ENCODE peak calls at places on chromosomes 4 and X, in five cellular contexts. C, N, M, O and U are unnamed samples. For H3K4me1, the result is how much of the 10 kb centered on the place peaks cover.

GRCh38 chr4:68129793-68130192 is at the start of gene TMPRSS11F:
- DNase-seq in C (no peak), N (no peak), M (no peak), O (no peak), U (peak)

GRCh38 chr4:100631281-100631968 is 113.6 kb upstream of the EMCN start:
- DNase-seq in C (no peak), N (no peak), M (no peak), O (no peak), U (no peak)

GRCh38 chr4:154406022-154406835 is 85.4 kb downstream of the DCHS2 start:
- DNase-seq in C (no peak), N (no peak), M (no peak), O (no peak), U (no peak)

GRCh38 chr4:23888421-23889319 is 1.2 kb downstream of the PPARGC1A start:
- DNase-seq in C (peak), N (no peak), M (no peak), O (no peak), U (peak)

GRCh38 chrX:15567886-15568616 is 32.7 kb downstream of the ACE2 start:
- DNase-seq in C (no peak), N (no peak), M (no peak), O (no peak), U (no peak)

GRCh38 chrX:150236304-150236703 is 126.8 kb upstream of the MAMLD1 start:
- DNase-seq in C (no peak), N (no peak), M (no peak), O (no peak), U (no peak)

GRCh38 chr4:145427991-145428390 is 53.7 kb upstream of the SMAD1 start:
- DNase-seq in C (no peak), N (no peak), M (no peak), O (no peak), U (no peak)

GRCh38 chrX:136210806-136211205 is 40.4 kb downstream of the MAP7D3 start:
- DNase-seq in C (no peak), N (no peak), M (no peak), O (no peak), U (no peak)

GRCh38 chr4:3375688-3376087 is 66.1 kb upstream of the HGFAC start:
- DNase-seq in C (peak), N (no peak), M (no peak), O (no peak), U (no peak)

GRCh38 chrX:5650904-5651303 is 577.8 kb downstream of the NLGN4X start:
- DNase-seq in C (no peak), N (peak), M (no peak), O (no peak), U (no peak)

GRCh38 chrX:15738686-15739016 is 581 bp downstream of the CA5B start:
- DNase-seq in C (no peak), N (no peak), M (no peak), O (no peak), U (no peak)

GRCh38 chr4:2042207-2042946 is 16.8 kb upstream of the NAT8L start:
- DNase-seq in C (peak), N (peak), M (no peak), O (no peak), U (peak)

GRCh38 chr4:185341841-185342240 is 53.9 kb downstream of the LRP2BP start:
- DNase-seq in C (no peak), N (no peak), M (no peak), O (no peak), U (no peak)

GRCh38 chr4:19381068-19381467 is 870.6 kb upstream of the SLIT2 start:
- DNase-seq in C (peak), N (no peak), M (no peak), O (no peak), U (no peak)

GRCh38 chrX:39846460-39846859 is 251.3 kb downstream of the BCOR start:
- DNase-seq in C (no peak), N (no peak), M (no peak), O (no peak), U (no peak)

GRCh38 chr4:2413821-2414610 is 4.4 kb downstream of the ZFYVE28 start:
- DNase-seq in C (peak), N (peak), M (no peak), O (no peak), U (no peak)

GRCh38 chr4:20408596-20408995 is 156.9 kb downstream of the SLIT2 start:
- DNase-seq in C (no peak), N (no peak), M (no peak), O (no peak), U (no peak)

GRCh38 chr4:7021930-7022658 is 21.1 kb upstream of the TADA2B start:
- DNase-seq in C (peak), N (no peak), M (no peak), O (no peak), U (peak)

GRCh38 chrX:71253253-71254091 is 468 bp downstream of the ZMYM3 start:
- DNase-seq in C (peak), N (peak), M (peak), O (no peak), U (no peak)

GRCh38 chrX:78650906-78651437 is 8.2 kb downstream of the RTL3 start:
- DNase-seq in C (peak), N (no peak), M (no peak), O (no peak), U (no peak)

GRCh38 chr4:54165438-54165837 is 63.7 kb upstream of the PDGFRA start:
- DNase-seq in C (peak), N (no peak), M (no peak), O (no peak), U (peak)

GRCh38 chr4:25441519-25442117 is 64.6 kb downstream of the ANAPC4 start:
- DNase-seq in C (peak), N (peak), M (peak), O (no peak), U (peak)

GRCh38 chr4:3784469-3785291 is 18.5 kb downstream of the ADRA2C start:
- DNase-seq in C (no peak), N (no peak), M (no peak), O (no peak), U (no peak)

GRCh38 chr4:184808719-184809062 is 17.1 kb downstream of the ACSL1 start:
- DNase-seq in C (peak), N (no peak), M (no peak), O (no peak), U (no peak)

GRCh38 chrX:3951859-3952258 is 238.4 kb upstream of the PRKX start:
- DNase-seq in C (no peak), N (no peak), M (no peak), O (no peak), U (no peak)

GRCh38 chr4:158670975-158671664 is 567 bp downstream of the C4orf46 start:
- DNase-seq in C (peak), N (peak), M (peak), O (no peak), U (peak)

GRCh38 chr4:23878912-23879732 is 10.7 kb downstream of the PPARGC1A start:
- DNase-seq in C (peak), N (no peak), M (no peak), O (no peak), U (peak)

GRCh38 chr4:113483131-113483530 is 278.4 kb downstream of the CAMK2D start:
- DNase-seq in C (no peak), N (no peak), M (no peak), O (no peak), U (no peak)

GRCh38 chr4:114041117-114041475 is 61.6 kb upstream of the ARSJ start:
- DNase-seq in C (no peak), N (no peak), M (no peak), O (no peak), U (peak)

GRCh38 chr4:80197601-80198444 is 520 bp downstream of the PRDM8 start:
- DNase-seq in C (peak), N (peak), M (no peak), O (no peak), U (peak)

GRCh38 chr4:137677851-137678250 is 145.6 kb upstream of the PCDH18 start:
- DNase-seq in C (peak), N (no peak), M (no peak), O (no peak), U (no peak)

GRCh38 chr4:13640149-13640671 is 12.7 kb upstream of the BOD1L1 start:
- DNase-seq in C (peak), N (peak), M (no peak), O (peak), U (no peak)

GRCh38 chrX:16552546-16552945 is 97.4 kb upstream of the S100G start:
- DNase-seq in C (no peak), N (no peak), M (no peak), O (no peak), U (peak)

GRCh38 chr4:6747690-6748068 is 31.7 kb downstream of the BLOC1S4 start:
- DNase-seq in C (no peak), N (no peak), M (no peak), O (no peak), U (no peak)

GRCh38 chrX:56975611-56976010 is 19.7 kb downstream of the SPIN3 start:
- DNase-seq in C (no peak), N (no peak), M (no peak), O (no peak), U (no peak)

GRCh38 chr4:122914292-122914904 is 8.0 kb downstream of the NUDT6 start:
- DNase-seq in C (no peak), N (no peak), M (no peak), O (no peak), U (peak)

GRCh38 chr4:76388160-76388908 is 32.6 kb downstream of the CCDC158 start:
- DNase-seq in C (no peak), N (no peak), M (no peak), O (no peak), U (peak)

GRCh38 chr4:4432341-4433125 is 45.6 kb downstream of the NSG1 start:
- DNase-seq in C (no peak), N (no peak), M (no peak), O (no peak), U (no peak)

GRCh38 chr4:123102897-123103489 is 180.6 kb upstream of the NUDT6 start:
- DNase-seq in C (peak), N (no peak), M (peak), O (no peak), U (peak)

GRCh38 chrX:119753001-119753400 is 5.4 kb upstream of the SOWAHD start:
- DNase-seq in C (no peak), N (peak), M (no peak), O (no peak), U (peak)

GRCh38 chrX:119757646-119757978 is 776 bp upstream of the SOWAHD start:
- DNase-seq in C (no peak), N (no peak), M (no peak), O (no peak), U (no peak)

GRCh38 chrX:119755981-119756533 is 2.3 kb upstream of the SOWAHD start:
- DNase-seq in C (peak), N (no peak), M (no peak), O (no peak), U (peak)

GRCh38 chrX:119756926-119757635 is 1.3 kb upstream of the SOWAHD start:
- DNase-seq in C (no peak), N (peak), M (no peak), O (no peak), U (peak)

DNA sequence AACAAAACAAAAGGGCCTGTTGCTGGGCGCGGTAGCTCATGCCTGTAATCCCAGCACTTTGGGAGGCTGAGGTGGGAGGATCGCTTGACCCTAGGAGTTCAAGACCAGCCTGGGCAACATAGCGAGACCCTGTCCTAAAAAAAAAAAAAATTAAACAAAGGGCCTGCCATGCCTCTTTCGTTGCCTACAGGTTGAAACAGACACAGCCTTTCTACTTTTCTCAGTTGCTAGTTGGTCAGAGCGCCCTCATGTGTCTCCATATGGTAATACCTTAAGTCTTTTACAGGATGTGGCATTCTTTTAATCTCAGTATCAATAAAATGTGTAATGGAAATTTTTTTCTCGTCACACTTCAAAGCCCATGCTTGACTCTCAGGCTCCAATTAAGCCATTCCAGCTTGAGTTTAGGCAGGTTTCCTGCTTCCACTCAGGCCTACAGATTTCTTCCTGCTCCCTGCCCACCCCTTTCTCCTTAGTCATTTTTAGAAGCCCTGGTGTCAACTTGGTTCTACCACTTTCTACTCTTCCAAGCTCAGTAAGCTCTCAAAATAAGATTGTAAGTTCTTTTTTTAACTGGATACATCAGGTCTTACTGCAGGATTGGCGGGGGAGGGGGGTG is 4.6 kb upstream of the SOWAHD start:
- DNase-seq in C (peak), N (peak), M (no peak), O (no peak), U (peak)
- H3K4me1 ChIP-seq in C (under half), N (under half), M (under half), O (under half), U (under half)

GRCh38 chrX:10022273-10022541 is 55.0 kb downstream of the CLDN34 start:
- DNase-seq in C (no peak), N (no peak), M (no peak), O (no peak), U (no peak)

GRCh38 chrX:10017866-10018265 is 50.7 kb downstream of the CLDN34 start:
- DNase-seq in C (peak), N (no peak), M (no peak), O (no peak), U (peak)

GRCh38 chrX:10023821-10024220 is 56.7 kb downstream of the CLDN34 start:
- DNase-seq in C (no peak), N (no peak), M (no peak), O (no peak), U (peak)

GRCh38 chrX:10022580-10023245 is 55.6 kb downstream of the CLDN34 start:
- DNase-seq in C (peak), N (no peak), M (no peak), O (no peak), U (peak)

GRCh38 chrX:10021461-10022272 is 54.5 kb downstream of the CLDN34 start:
- DNase-seq in C (peak), N (no peak), M (no peak), O (no peak), U (peak)
- H2BK12ac ChIP-seq in C (no peak), N (no peak), M (no peak), O (no peak), U (no peak)

DNA sequence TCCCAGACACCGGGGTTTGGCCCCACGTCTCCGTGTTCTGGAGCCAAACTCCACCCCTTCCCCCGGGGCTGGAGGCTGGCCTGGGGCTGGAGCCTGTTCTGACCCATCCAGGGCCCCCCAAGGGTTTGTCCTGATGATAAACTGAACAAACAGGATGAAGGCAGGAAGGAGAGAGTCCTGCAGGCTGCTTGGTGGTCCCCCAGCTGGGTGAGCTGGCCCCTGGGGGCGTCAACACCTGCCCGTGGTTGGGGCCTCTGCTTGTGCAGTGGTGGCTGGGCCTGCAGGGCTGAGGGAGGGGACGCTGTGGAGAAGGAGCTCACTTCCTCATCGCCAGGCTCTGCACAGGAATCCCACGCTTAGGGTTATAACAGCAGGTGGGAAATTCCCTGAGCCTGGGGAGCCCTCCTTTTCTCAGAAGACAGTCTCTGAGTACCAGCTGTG is 2.3 kb downstream of the SH3TC1 start:
- DNase-seq in C (no peak), N (no peak), M (no peak), O (no peak), U (no peak)
- H3K4me1 ChIP-seq in C (half or more), N (under half), M (under half), O (under half), U (under half)

GRCh38 chr4:38170800-38171199 is 210.6 kb downstream of the PTTG2 start:
- DNase-seq in C (no peak), N (no peak), M (no peak), O (no peak), U (peak)

GRCh38 chr4:38169524-38169923 is 209.3 kb downstream of the PTTG2 start:
- DNase-seq in C (peak), N (no peak), M (no peak), O (no peak), U (peak)

GRCh38 chr4:38166768-38167167 is 206.6 kb downstream of the PTTG2 start:
- DNase-seq in C (no peak), N (no peak), M (no peak), O (no peak), U (no peak)

GRCh38 chr4:38173935-38174334 is 213.7 kb downstream of the PTTG2 start:
- DNase-seq in C (no peak), N (no peak), M (no peak), O (no peak), U (peak)

DNA sequence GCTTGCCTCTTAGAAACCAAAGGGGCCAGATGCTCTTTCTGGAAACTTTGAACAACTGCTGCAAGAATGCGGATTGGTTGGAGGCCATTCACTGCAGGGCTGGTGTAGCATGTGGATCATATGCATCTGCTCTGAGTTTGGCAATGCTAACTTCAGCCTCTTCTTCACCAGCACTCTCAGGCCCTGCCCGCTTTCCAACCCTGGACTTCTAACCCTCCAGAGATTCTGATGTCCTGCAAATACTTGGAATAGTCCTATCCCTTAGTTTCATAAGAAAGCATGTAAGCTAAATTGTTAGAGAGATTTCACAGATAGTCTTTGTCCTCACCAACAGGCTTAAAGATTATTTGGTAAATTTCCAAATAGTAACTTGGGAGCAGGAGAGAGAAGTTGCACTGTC is 210.2 kb downstream of the PTTG2 start:
- DNase-seq in C (no peak), N (no peak), M (no peak), O (no peak), U (peak)
- H2BK12ac ChIP-seq in C (no peak), N (no peak), M (no peak), O (no peak), U (no peak)

DNA sequence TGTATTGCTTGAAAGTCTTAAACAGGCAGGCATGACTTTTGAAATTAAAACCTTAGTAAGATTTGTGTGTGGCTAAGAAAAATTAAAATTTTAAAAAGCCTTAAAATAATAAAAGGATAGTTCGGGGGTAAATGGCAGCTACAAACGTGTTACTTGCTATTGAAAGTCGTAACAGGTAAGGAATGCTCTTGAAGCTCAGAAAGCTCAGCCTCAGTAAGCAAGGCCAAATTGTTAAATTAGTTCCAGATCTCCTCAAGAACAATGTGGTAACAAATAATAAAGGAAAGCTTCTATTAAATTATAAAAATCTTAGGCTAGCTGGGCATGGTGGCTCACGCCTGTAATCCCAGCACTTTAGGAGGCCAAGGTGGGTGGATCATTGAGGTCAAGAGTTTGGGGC is 25.5 kb downstream of the PRMT9 start:
- DNase-seq in C (no peak), N (no peak), M (no peak), O (no peak), U (no peak)
- H3K4me1 ChIP-seq in C (under half), N (under half), M (under half), O (under half), U (under half)